ENCODE peak calls at places on chromosome 19, in nine cellular contexts. G, A, N, U, R, I, Z, C and Y are unnamed samples.

GRCh38 chr19:21092107-21092506 is 10.1 kb downstream of the ZNF714 start:
- DNase-seq in G (peak), C (no peak), Z (no peak), I (no peak), N (no peak), A (no peak), R (no peak), U (no peak), Y (no peak)

GRCh38 chr19:4524808-4525562 is 6.7 kb upstream of the PLIN4 start:
- DNase-seq in Z (peak), C (peak), A (peak), I (peak), N (peak), G (peak), R (peak), U (no peak), Y (no peak)

GRCh38 chr19:1042689-1043511 is 3.0 kb downstream of the ABCA7 start:
- DNase-seq in U (no peak), G (peak), I (no peak), C (no peak), R (peak), Z (no peak), N (no peak), A (no peak), Y (no peak)

GRCh38 chr19:18363787-18364186 is 22.2 kb upstream of the GDF15 start:
- DNase-seq in I (no peak), U (no peak), A (no peak), C (no peak), R (no peak), N (no peak), G (no peak), Z (no peak), Y (no peak)

GRCh38 chr19:39568604-39569003 is 28.6 kb upstream of the EID2 start:
- DNase-seq in R (no peak), A (no peak), C (no peak), I (no peak), U (no peak), Z (no peak), N (no peak), G (no peak), Y (no peak)

GRCh38 chr19:55283548-55284393 is at the start of gene BRSK1:
- DNase-seq in N (peak), Z (no peak), I (peak), G (peak), A (no peak), R (no peak), U (peak), C (peak), Y (peak)

GRCh38 chr19:15863272-15863671 is 34.6 kb downstream of the CYP4F2 start:
- DNase-seq in A (no peak), G (peak), N (no peak), U (no peak), C (no peak), I (no peak), R (no peak), Z (no peak), Y (no peak)

GRCh38 chr19:18931316-18932162 is 9.5 kb downstream of the HOMER3 start:
- DNase-seq in A (no peak), Z (no peak), N (no peak), R (no peak), G (peak), C (peak), U (no peak), I (no peak), Y (no peak)

GRCh38 chr19:17180997-17181702 is 34.0 kb upstream of the USE1 start:
- DNase-seq in C (peak), I (no peak), R (no peak), G (peak), N (no peak), A (no peak), U (no peak), Z (no peak), Y (no peak)

GRCh38 chr19:13588953-13589833 is 82.9 kb upstream of the CACNA1A start:
- DNase-seq in N (peak), C (peak), A (peak), Z (peak), U (peak), R (peak), G (peak), I (peak), Y (no peak)

GRCh38 chr19:3687774-3688706 is 12.2 kb downstream of the PIP5K1C start:
- DNase-seq in Z (peak), G (peak), A (no peak), N (no peak), C (peak), U (no peak), I (no peak), R (peak), Y (no peak)

GRCh38 chr19:18785179-18786124 is 5.7 kb downstream of the COMP start:
- DNase-seq in U (peak), A (peak), I (peak), Z (peak), N (peak), C (peak), R (peak), G (peak), Y (no peak)

GRCh38 chr19:2223959-2224358 is 12.2 kb downstream of the PLEKHJ1 start:
- DNase-seq in A (no peak), R (no peak), G (no peak), N (no peak), C (no peak), U (no peak), Z (peak), I (no peak), Y (no peak)